ENCODE peak calls at places on chromosome 4, in seven cellular contexts. D is H1, V is transverse colon, Q is A549, E is SK-N-SH, F is sigmoid colon, U is stomach. O is an unnamed sample.

GRCh38 chr4:2046031-2046961 is 12.8 kb upstream of the NAT8L start:
- DNase-seq in E (peak; percentile 56), V (no peak), U (no peak), Q (no peak), D (peak; percentile 49), F (no peak), O (no peak)

GRCh38 chr4:109631709-109632108 is 71.5 kb downstream of the CASP6 start:
- DNase-seq in U (no peak), F (no peak), E (no peak), Q (peak; percentile 13), V (no peak), D (no peak), O (no peak)

GRCh38 chr4:113636877-113637276 is 124.7 kb downstream of the CAMK2D start:
- DNase-seq in F (no peak), Q (no peak), U (no peak), V (no peak), D (no peak), E (no peak), O (no peak)

GRCh38 chr4:80362578-80363181 is 27.1 kb downstream of the CFAP299 start:
- DNase-seq in U (no peak), F (no peak), E (peak; percentile 39), D (peak; percentile 74), V (peak; percentile 47), Q (no peak), O (no peak)

GRCh38 chr4:6574747-6575502 is at the start of gene MAN2B2:
- DNase-seq in Q (peak; percentile 78), V (peak; percentile 93), E (peak; percentile 100), F (peak; percentile 93), U (peak; percentile 93), D (peak; percentile 95), O (peak; percentile 90)

GRCh38 chr4:8863759-8864682 is 7.6 kb downstream of the HMX1 start:
- DNase-seq in D (no peak), Q (no peak), F (no peak), V (no peak), U (no peak), E (no peak), O (no peak)

GRCh38 chr4:472881-473574 is 25.9 kb downstream of the ZNF721 start:
- DNase-seq in Q (peak; percentile 4), D (no peak), V (no peak), E (peak; percentile 36), F (no peak), U (no peak), O (no peak)

GRCh38 chr4:39406763-39407583 is at the start of gene KLB:
- DNase-seq in U (no peak), V (peak; percentile 48), D (no peak), E (no peak), Q (peak; percentile 22), F (no peak), O (no peak)

GRCh38 chr4:158535130-158535614 is 13.5 kb downstream of the RXFP1 start:
- DNase-seq in F (no peak), E (no peak), D (no peak), V (no peak), U (no peak), Q (no peak), O (no peak)

GRCh38 chr4:31949045-31949444 is 1228.9 kb downstream of the PCDH7 start:
- DNase-seq in Q (no peak), V (no peak), D (no peak), E (no peak), U (no peak), F (no peak), O (no peak)

GRCh38 chr4:95212692-95213091 is 336.1 kb downstream of the UNC5C start:
- DNase-seq in D (no peak), E (no peak), V (no peak), Q (no peak), F (no peak), U (no peak), O (no peak)

GRCh38 chr4:185396724-185397402 is at the start of gene ANKRD37:
- DNase-seq in E (peak; percentile 43), V (peak; percentile 62), U (peak; percentile 69), F (no peak), Q (no peak), D (peak; percentile 92), O (no peak)

GRCh38 chr4:67853336-67853735 is 30.5 kb downstream of the TMPRSS11D start:
- DNase-seq in V (no peak), Q (no peak), D (no peak), F (no peak), U (no peak), E (no peak), O (no peak)

GRCh38 chr4:102342404-102343074 is 2.7 kb downstream of the SLC39A8 start:
- DNase-seq in E (no peak), V (no peak), F (no peak), Q (no peak), D (no peak), U (no peak), O (no peak)

GRCh38 chr4:177480796-177481195 is 38.6 kb upstream of the AGA start:
- DNase-seq in D (no peak), Q (no peak), U (no peak), F (no peak), E (no peak), V (no peak), O (no peak)

GRCh38 chr4:99405433-99406115 is 29.6 kb downstream of the ADH7 start:
- DNase-seq in Q (peak; percentile 2), E (peak; percentile 24), V (peak; percentile 84), F (peak; percentile 87), U (peak; percentile 74), D (peak; percentile 90), O (no peak)

GRCh38 chr4:108965031-108965430 is 202.2 kb upstream of the ETNPPL start:
- DNase-seq in Q (no peak), E (no peak), V (no peak), F (no peak), D (no peak), U (no peak), O (no peak)

GRCh38 chr4:5812506-5813229 is 80.2 kb downstream of the CRMP1 start:
- DNase-seq in D (no peak), Q (peak; percentile 36), E (peak; percentile 58), U (no peak), F (peak; percentile 64), V (no peak), O (no peak)

GRCh38 chr4:127141857-127142256 is 490.9 kb upstream of the INTU start:
- DNase-seq in V (no peak), E (no peak), F (no peak), Q (no peak), D (no peak), U (no peak), O (no peak)

GRCh38 chr4:182560358-182560757 is 317.2 kb downstream of the TENM3 start:
- DNase-seq in Q (no peak), E (no peak), D (peak; percentile 82), V (no peak), U (no peak), F (no peak), O (no peak)

GRCh38 chr4:127304356-127304755 is 328.4 kb upstream of the INTU start:
- DNase-seq in V (no peak), Q (no peak), U (no peak), F (no peak), E (no peak), D (no peak), O (no peak)

GRCh38 chr4:152698012-152698499 is 18.3 kb upstream of the TMEM154 start:
- DNase-seq in Q (no peak), D (no peak), V (no peak), F (no peak), U (no peak), E (no peak), O (no peak)
- TF ChIP-seq EP300 in Q (no peak), D (no peak), V (no peak), F (no peak), U (no peak), E (no peak), O (no peak)

GRCh38 chr4:169286562-169287301 is 16.0 kb upstream of the SH3RF1 start:
- DNase-seq in V (no peak), Q (no peak), E (no peak), D (no peak), F (no peak), U (no peak), O (no peak)
- TF ChIP-seq CTCF in V (no peak), Q (no peak), E (peak; percentile 18), D (peak; percentile 2), F (no peak), U (no peak), O (no peak)

GRCh38 chr4:86614896-86615295 is 20.8 kb downstream of the PTPN13 start:
- DNase-seq in U (no peak), E (no peak), Q (no peak), D (no peak), F (no peak), V (no peak), O (no peak)

GRCh38 chr4:86613734-86614133 is 19.6 kb downstream of the PTPN13 start:
- DNase-seq in Q (no peak), D (no peak), F (no peak), U (no peak), E (no peak), V (no peak), O (no peak)

GRCh38 chr4:86615501-86615900 is 21.4 kb downstream of the PTPN13 start:
- DNase-seq in U (no peak), E (no peak), D (no peak), V (no peak), Q (no peak), F (no peak), O (no peak)
- TF ChIP-seq EP300 in U (no peak), E (no peak), D (no peak), V (no peak), Q (no peak), F (no peak), O (no peak)

GRCh38 chr4:70842761-70843435 is 3.2 kb upstream of the GRSF1 start:
- DNase-seq in U (no peak), D (no peak), E (no peak), Q (no peak), F (no peak), V (no peak), O (no peak)

GRCh38 chr4:70838400-70838971 is 1.2 kb downstream of the GRSF1 start:
- DNase-seq in V (no peak), E (peak; percentile 49), Q (peak; percentile 1), F (no peak), D (no peak), U (no peak), O (no peak)

GRCh38 chr4:70838972-70839536 is 636 bp downstream of the GRSF1 start:
- DNase-seq in D (peak; percentile 67), V (peak; percentile 72), U (peak; percentile 67), E (peak; percentile 86), F (peak; percentile 83), Q (peak; percentile 27), O (peak; percentile 82)

GRCh38 chr4:70841951-70842350 is 2.3 kb upstream of the GRSF1 start:
- DNase-seq in E (no peak), Q (no peak), U (no peak), D (no peak), F (no peak), V (no peak), O (no peak)

DNA sequence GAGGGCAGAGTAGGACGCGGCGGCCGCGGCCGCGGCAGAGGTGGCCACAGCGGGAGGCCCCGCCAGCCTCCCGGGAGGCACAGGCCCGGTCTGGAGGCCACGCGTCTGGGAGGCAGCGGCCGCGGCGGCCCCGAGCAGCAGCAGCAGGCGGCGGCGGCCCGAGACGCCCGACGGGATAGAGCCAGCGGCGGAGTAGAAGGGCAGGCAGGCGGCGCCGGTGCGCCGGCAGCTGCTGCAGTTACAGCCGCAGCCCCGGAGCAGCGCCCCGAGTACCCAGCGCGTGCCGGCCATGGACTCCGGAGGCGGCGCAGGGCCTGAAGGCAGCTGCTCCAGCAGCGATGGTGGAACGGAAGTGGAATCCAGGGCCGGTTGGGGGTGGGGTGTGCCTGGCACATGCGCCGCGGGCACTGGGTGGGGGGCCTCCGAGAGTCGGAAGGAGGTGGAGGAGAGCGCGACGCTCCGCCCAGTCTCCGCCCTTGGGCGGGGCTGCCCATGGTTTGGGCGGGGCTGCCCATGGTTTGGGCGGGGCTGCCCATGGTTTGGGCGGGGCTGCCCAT is at the start of gene GRSF1:
- DNase-seq in E (peak; percentile 97), Q (peak; percentile 66), F (peak; percentile 96), U (peak; percentile 94), V (peak; percentile 96), D (peak; percentile 92), O (peak; percentile 96)
- TF ChIP-seq CTCF in E (no peak), Q (no peak), F (no peak), U (no peak), V (no peak), D (peak; percentile 9), O (peak; percentile 14)